ENCODE peak calls at places on chromosomes 13 and 19, in nine cellular contexts. M is heart right ventricle; J is NCI-H1105; R is AG10803; Q is kidney tubule cell; V is astrocyte of the hippocampus; A is HAP-1; G is mesendoderm; N is stimulated activated CD4-positive, alpha-beta T cell treated with anti-CD3 and anti-CD28 coated beads, Interleukin-1b, Interleukin-23, amount 100 ng/mL, for 24 hours. S is an unnamed sample.

GRCh38 chr13:21579754-21580316 is 24.1 kb downstream of the MICU2 start:
- DNase-seq in M (no peak), J (no peak), R (no peak), Q (peak; percentile 30), V (no peak), A (no peak), G (no peak), N (no peak), S (no peak)

GRCh38 chr19:29568036-29568788 is 37.9 kb upstream of the POP4 start:
- DNase-seq in M (no peak), J (no peak), R (no peak), Q (no peak), V (no peak), A (no peak), G (no peak), N (no peak), S (no peak)

GRCh38 chr19:36060430-36060829 is 5.7 kb downstream of the WDR62 start:
- DNase-seq in M (peak; percentile 16), J (no peak), R (peak; percentile 59), Q (peak; percentile 56), V (peak; percentile 85), A (no peak), G (peak; percentile 53), N (no peak), S (peak; percentile 64)

GRCh38 chr19:55454787-55455243 is 6.6 kb downstream of the ISOC2 start:
- DNase-seq in M (no peak), J (no peak), R (peak; percentile 26), Q (peak; percentile 52), V (peak; percentile 44), A (no peak), G (peak; percentile 72), N (no peak), S (peak; percentile 59)

GRCh38 chr19:58182577-58182988 is 278 bp upstream of the ZNF274 start:
- DNase-seq in M (no peak), J (no peak), R (no peak), Q (no peak), V (peak; percentile 94), A (peak; percentile 68), G (no peak), N (peak; percentile 73), S (no peak)

GRCh38 chr13:99812611-99813010 is 159.0 kb downstream of the ZIC5 start:
- DNase-seq in M (no peak), J (no peak), R (peak; percentile 80), Q (peak; percentile 98), V (peak; percentile 80), A (no peak), G (peak; percentile 50), N (no peak), S (peak; percentile 7)

GRCh38 chr19:16112778-16113177 is 1.1 kb downstream of the RAB8A start:
- DNase-seq in M (no peak), J (no peak), R (no peak), Q (no peak), V (no peak), A (no peak), G (no peak), N (no peak), S (no peak)

GRCh38 chr13:23703241-23703640 is 133.0 kb downstream of the TNFRSF19 start:
- DNase-seq in M (no peak), J (no peak), R (peak; percentile 87), Q (no peak), V (no peak), A (peak; percentile 7), G (no peak), N (no peak), S (no peak)

GRCh38 chr13:63901630-63902029 is 2486.0 kb upstream of the PCDH20 start:
- DNase-seq in M (no peak), J (no peak), R (no peak), Q (no peak), V (no peak), A (no peak), G (peak; percentile 29), N (no peak), S (no peak)

GRCh38 chr19:39351537-39352037 is 9.4 kb downstream of the SAMD4B start:
- DNase-seq in M (no peak), J (no peak), R (peak; percentile 36), Q (no peak), V (no peak), A (no peak), G (no peak), N (peak; percentile 19), S (no peak)

GRCh38 chr19:48806518-48806817 is 4.4 kb downstream of the BCAT2 start:
- DNase-seq in M (peak; percentile 59), J (no peak), R (no peak), Q (peak; percentile 48), V (peak; percentile 62), A (peak; percentile 34), G (peak; percentile 89), N (no peak), S (no peak)

GRCh38 chr19:47357788-47358680 is 8.9 kb downstream of the DHX34 start:
- DNase-seq in M (no peak), J (no peak), R (no peak), Q (no peak), V (no peak), A (no peak), G (peak; percentile 52), N (no peak), S (peak; percentile 13)

GRCh38 chr13:62643007-62643483 is 1227.4 kb upstream of the PCDH20 start:
- DNase-seq in M (no peak), J (no peak), R (no peak), Q (peak; percentile 71), V (peak; percentile 34), A (no peak), G (peak; percentile 69), N (no peak), S (peak; percentile 48)

S was measured in epithelial cell of esophagus.